ENCODE peak calls at places on chromosomes 2 and 18, in five cellular contexts. P, M, G, O and T are unnamed samples.

GRCh38 chr2:116148361-116148760 is 1666.1 kb upstream of the DDX18 start:
- DNase-seq in P (no peak), M (no peak), O (no peak), G (no peak), T (no peak)

GRCh38 chr2:105834931-105835330 is 90.2 kb downstream of the NCK2 start:
- DNase-seq in P (no peak), M (no peak), O (no peak), G (no peak), T (no peak)

GRCh38 chr18:47975701-47976100 is 45.2 kb upstream of the SMAD2 start:
- DNase-seq in M (no peak), P (no peak), O (no peak), G (no peak), T (no peak)

GRCh38 chr2:225466891-225467604 is 67.5 kb downstream of the NYAP2 start:
- DNase-seq in O (peak), M (no peak), G (no peak), P (no peak), T (no peak)

GRCh38 chr2:239461551-239462515 is 61.0 kb upstream of the HDAC4 start:
- DNase-seq in P (no peak), M (peak), G (peak), O (no peak), T (no peak)

GRCh38 chr18:34840416-34840815 is 130.3 kb downstream of the DTNA start:
- DNase-seq in G (no peak), O (no peak), M (no peak), P (no peak), T (no peak)

GRCh38 chr2:232097260-232097659 is 135.7 kb downstream of the DIS3L2 start:
- DNase-seq in M (no peak), G (no peak), O (no peak), P (no peak), T (no peak)

GRCh38 chr2:241844066-241844728 is 14.5 kb downstream of the PDCD1 start:
- DNase-seq in G (no peak), O (peak), M (peak), P (peak), T (peak)

GRCh38 chr2:143686585-143687164 is 557.5 kb downstream of the ARHGAP15 start:
- DNase-seq in P (peak), O (peak), M (no peak), G (peak), T (peak)

GRCh38 chr2:203623616-203624015 is 82.8 kb upstream of the CD28 start:
- DNase-seq in M (no peak), P (peak), G (no peak), O (peak), T (peak)